ENCODE peak calls at places on chromosomes 2 and 18, in nine cellular contexts. P, K, Y, U, B, I, D, R and Q are unnamed samples.
A peak's percentile ranks its signal among the peaks of the same experiment; 100 is the strongest.

GRCh38 chr2:9178110-9178904 is 28.3 kb upstream of the ASAP2 start:
- DNase-seq in P (no peak), K (no peak), Y (no peak), U (no peak), B (no peak), I (peak; percentile 50), D (peak; percentile 2), R (no peak), Q (no peak)

GRCh38 chr2:43251171-43251731 is 24.8 kb upstream of the ZFP36L2 start:
- DNase-seq in P (peak; percentile 44), K (no peak), Y (no peak), U (no peak), B (no peak), I (no peak), D (no peak), R (no peak), Q (no peak)

GRCh38 chr18:75244336-75244735 is 33.7 kb downstream of the TSHZ1 start:
- DNase-seq in P (no peak), K (no peak), Y (no peak), U (no peak), B (no peak), I (no peak), D (no peak), R (no peak), Q (peak; percentile 39)

GRCh38 chr18:51361130-51361860 is 163.8 kb upstream of the MEX3C start:
- DNase-seq in P (no peak), K (no peak), Y (no peak), U (no peak), B (no peak), I (no peak), D (peak; percentile 11), R (no peak), Q (no peak)

GRCh38 chr18:13288509-13289138 is 70.1 kb downstream of the LDLRAD4 start:
- DNase-seq in P (no peak), K (no peak), Y (no peak), U (no peak), B (no peak), I (no peak), D (no peak), R (no peak), Q (no peak)

GRCh38 chr2:83517727-83518368 is 941.2 kb downstream of the SUCLG1 start:
- DNase-seq in P (no peak), K (no peak), Y (no peak), U (no peak), B (no peak), I (no peak), D (no peak), R (no peak), Q (no peak)

GRCh38 chr2:121376851-121377250 is 91.8 kb upstream of the TFCP2L1 start:
- DNase-seq in P (no peak), K (no peak), Y (no peak), U (no peak), B (no peak), I (no peak), D (no peak), R (no peak), Q (no peak)

GRCh38 chr2:163604941-163605555 is 130.8 kb downstream of the FIGN start:
- DNase-seq in P (no peak), K (no peak), Y (no peak), U (peak; percentile 15), B (no peak), I (no peak), D (no peak), R (no peak), Q (no peak)

GRCh38 chr2:217282531-217282930 is 422.7 kb upstream of the TNP1 start:
- DNase-seq in P (no peak), K (no peak), Y (no peak), U (no peak), B (no peak), I (no peak), D (no peak), R (peak; percentile 29), Q (no peak)

GRCh38 chr2:167144179-167144898 is 256.1 kb downstream of the XIRP2 start:
- DNase-seq in P (no peak), K (no peak), Y (no peak), U (no peak), B (no peak), I (no peak), D (no peak), R (no peak), Q (no peak)

GRCh38 chr18:35777042-35777441 is 195.4 kb upstream of the RMP24 start:
- DNase-seq in P (no peak), K (no peak), Y (no peak), U (no peak), B (peak; percentile 28), I (no peak), D (no peak), R (no peak), Q (no peak)

GRCh38 chr2:167196461-167197252 is 308.4 kb downstream of the XIRP2 start:
- DNase-seq in P (no peak), K (no peak), Y (no peak), U (no peak), B (no peak), I (no peak), D (no peak), R (no peak), Q (peak; percentile 39)

GRCh38 chr18:31424383-31424988 is 23.1 kb upstream of the DSG3 start:
- DNase-seq in P (no peak), K (no peak), Y (no peak), U (peak; percentile 18), B (peak; percentile 64), I (peak; percentile 48), D (no peak), R (no peak), Q (no peak)

GRCh38 chr2:219149667-219150066 is 10.9 kb downstream of the NHEJ1 start:
- DNase-seq in P (no peak), K (no peak), Y (no peak), U (no peak), B (no peak), I (no peak), D (no peak), R (no peak), Q (no peak)

GRCh38 chr2:88483200-88483599 is 30.7 kb upstream of the FOXI3 start:
- DNase-seq in P (no peak), K (no peak), Y (no peak), U (no peak), B (no peak), I (no peak), D (no peak), R (no peak), Q (no peak)

GRCh38 chr2:69977208-69977607 is 15.8 kb upstream of the ASPRV1 start:
- DNase-seq in P (no peak), K (no peak), Y (peak; percentile 40), U (no peak), B (no peak), I (no peak), D (no peak), R (no peak), Q (no peak)
- TF ChIP-seq POLR2AphosphoS5 in P (no peak), K (no peak), Y (no peak), U (no peak), B (no peak), I (no peak), D (no peak), R (no peak), Q (peak; percentile 65)

DNA sequence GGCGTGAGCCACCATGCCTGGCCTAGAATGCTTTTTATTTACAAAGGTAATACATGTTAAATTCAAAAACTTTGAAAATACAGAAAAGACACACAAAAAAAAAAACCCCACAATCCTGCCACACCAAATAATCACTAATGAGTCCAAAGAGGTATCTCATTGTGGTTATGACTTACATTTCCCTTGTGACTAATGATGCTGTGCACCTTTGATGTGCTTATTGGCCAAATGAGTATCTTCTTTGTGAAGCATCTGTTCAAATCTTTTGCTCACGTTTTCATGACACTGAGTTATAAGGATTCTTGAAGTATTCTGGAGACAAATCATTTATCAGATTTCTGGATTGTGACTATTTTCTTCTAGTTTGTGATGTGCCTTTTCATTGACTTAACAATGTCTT is 6.4 kb upstream of the NLRC4 start:
- DNase-seq in P (no peak), K (no peak), Y (no peak), U (no peak), B (no peak), I (no peak), D (no peak), R (no peak), Q (no peak)
- TF ChIP-seq POLR2AphosphoS5 in P (no peak), K (no peak), Y (no peak), U (no peak), B (no peak), I (no peak), D (no peak), R (no peak), Q (no peak)

DNA sequence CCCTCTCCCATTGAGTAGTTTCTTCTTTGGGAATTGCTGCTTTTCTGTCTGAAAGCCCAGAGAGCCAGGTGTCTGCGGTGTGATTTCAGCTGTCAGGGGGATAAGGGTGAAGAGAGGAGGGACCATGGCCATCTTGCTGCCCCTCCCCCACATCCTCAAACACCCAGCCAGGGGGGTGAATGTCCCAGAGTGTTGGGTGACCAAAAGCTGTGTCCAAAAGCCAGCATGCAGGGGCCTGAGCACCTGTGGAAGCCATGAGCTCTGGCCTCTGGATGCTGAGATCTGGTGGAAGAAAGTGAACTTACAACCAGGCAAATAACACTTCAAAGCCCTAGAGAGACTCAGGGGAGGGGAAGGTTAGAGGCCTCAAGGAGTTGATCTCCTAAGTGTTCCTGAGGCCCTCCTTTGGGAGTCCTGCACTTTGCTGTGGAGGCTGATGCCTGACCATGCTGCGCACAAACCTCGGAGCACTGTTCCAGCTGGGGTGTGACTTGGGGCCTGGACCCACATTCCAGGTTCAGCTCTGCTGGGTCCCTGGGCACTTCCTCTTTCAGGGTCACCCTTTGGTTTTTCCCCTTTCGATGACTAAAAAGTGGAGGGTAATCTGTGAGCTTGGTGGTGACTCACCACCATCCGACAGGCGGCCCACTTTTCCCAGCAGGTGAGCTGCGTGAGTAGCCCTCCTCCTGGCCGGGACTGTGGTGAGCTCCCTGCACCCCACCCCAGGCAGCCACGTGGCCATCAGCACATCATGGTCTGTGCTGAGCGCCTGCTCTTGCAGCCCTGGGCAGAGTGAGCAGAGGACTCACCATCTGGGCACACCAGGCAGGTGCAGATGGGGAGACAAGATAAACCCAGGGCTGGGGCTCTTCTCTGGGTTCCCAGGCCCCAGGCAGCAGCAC is 66.8 kb upstream of the FOSL2 start:
- DNase-seq in P (no peak), K (no peak), Y (peak; percentile 53), U (no peak), B (peak; percentile 65), I (no peak), D (peak; percentile 25), R (peak; percentile 45), Q (no peak)
- TF ChIP-seq POLR2AphosphoS5 in P (no peak), K (no peak), Y (no peak), U (no peak), B (peak; percentile 31), I (no peak), D (no peak), R (no peak), Q (no peak)

DNA sequence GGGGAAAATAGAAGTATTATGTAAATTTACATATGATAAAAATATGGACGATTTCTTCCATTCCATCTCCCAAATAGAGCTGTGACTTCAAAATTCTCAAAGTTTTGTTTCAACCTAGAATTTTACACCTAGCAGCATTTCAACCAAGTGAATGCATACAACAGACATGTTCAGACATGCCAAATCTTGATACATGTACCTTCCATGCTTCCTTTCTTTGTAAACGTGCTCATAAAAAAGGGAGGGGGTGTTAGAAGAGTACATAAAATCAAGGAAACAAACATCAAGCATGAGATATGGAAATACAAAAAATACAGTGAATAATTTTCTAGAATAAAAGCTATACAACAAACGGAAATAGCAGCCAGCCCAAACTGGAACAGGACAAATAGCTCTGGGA is 974.2 kb downstream of the ERBB4 start:
- DNase-seq in P (no peak), K (no peak), Y (no peak), U (no peak), B (no peak), I (no peak), D (no peak), R (no peak), Q (no peak)
- TF ChIP-seq POLR2AphosphoS5 in P (no peak), K (no peak), Y (no peak), U (no peak), B (no peak), I (no peak), D (no peak), R (no peak), Q (no peak)